ENCODE peak calls at places on chromosomes 2 and 18, in four cellular contexts. R is GM12878, B is K562, C is HepG2. N is an unnamed sample.

GRCh38 chr2:228039752-228040534 is 141.5 kb downstream of the SPHKAP start:
- DNase-seq in R (no peak), C (peak), B (peak), N (peak)

GRCh38 chr2:200905618-200906296 is 16.6 kb downstream of the NIF3L1 start:
- DNase-seq in C (peak), B (peak), R (no peak), N (peak)

GRCh38 chr18:6781179-6781714 is 51.7 kb downstream of the ARHGAP28 start:
- DNase-seq in R (no peak), B (peak), C (no peak), N (no peak)

GRCh38 chr2:50582164-50582563 is 449.8 kb downstream of the NRXN1 start:
- DNase-seq in B (no peak), C (no peak), R (no peak), N (no peak)

GRCh38 chr2:68834737-68835136 is 36.5 kb downstream of the BMP10 start:
- DNase-seq in B (no peak), R (no peak), C (no peak), N (no peak)

GRCh38 chr2:16102976-16103380 is 162.6 kb downstream of the MYCN start:
- DNase-seq in R (no peak), B (no peak), C (no peak), N (no peak)

GRCh38 chr2:215556979-215557378 is 121.1 kb upstream of the FN1 start:
- DNase-seq in R (no peak), C (no peak), B (no peak), N (no peak)

GRCh38 chr2:114049826-114050225 is 159.9 kb downstream of the ACTR3 start:
- DNase-seq in R (no peak), C (no peak), B (no peak), N (no peak)

GRCh38 chr2:68721482-68722071 is 13.0 kb upstream of the ARHGAP25 start:
- DNase-seq in C (no peak), R (no peak), B (no peak), N (no peak)

GRCh38 chr2:231674587-231675334 is 33.6 kb upstream of the PTMA start:
- DNase-seq in R (no peak), B (peak), C (peak), N (peak)

DNA sequence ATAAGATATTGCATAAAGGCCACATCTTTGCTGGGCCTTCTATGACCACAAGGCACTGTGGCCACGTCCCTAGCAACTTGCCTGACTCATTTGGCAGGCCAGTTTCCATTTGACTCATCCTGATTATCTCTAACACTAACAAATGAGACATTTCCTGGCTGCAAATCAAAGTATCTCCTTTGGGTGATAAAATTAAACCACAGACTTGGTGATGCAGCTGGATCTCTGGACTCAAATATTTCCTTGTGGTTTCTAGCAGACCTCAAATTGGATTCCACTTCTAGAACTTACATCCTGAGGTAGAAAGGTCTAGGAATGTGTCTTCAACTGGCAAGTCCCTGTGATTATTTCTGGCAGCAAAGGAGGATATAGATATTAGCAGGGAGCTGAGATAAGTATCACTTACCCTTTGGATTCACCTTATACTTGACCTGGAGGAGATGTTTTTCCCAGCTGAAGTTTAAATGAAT is 167.9 kb upstream of the NXPH2 start:
- DNase-seq in B (no peak), C (no peak), R (no peak), N (no peak)
- TF ChIP-seq TARDBP in B (no peak), C (no peak), R (no peak), N (no peak)

GRCh38 chr18:69222089-69222488 is 178.6 kb upstream of the DOK6 start:
- DNase-seq in C (no peak), B (no peak), R (no peak), N (no peak)

GRCh38 chr18:69215151-69215550 is 185.5 kb upstream of the DOK6 start:
- DNase-seq in B (no peak), C (no peak), R (no peak), N (no peak)

GRCh38 chr18:69217271-69217670 is 183.4 kb upstream of the DOK6 start:
- DNase-seq in C (no peak), B (no peak), R (no peak), N (no peak)

GRCh38 chr18:69220529-69220928 is 180.2 kb upstream of the DOK6 start:
- DNase-seq in B (no peak), R (no peak), C (peak), N (no peak)

DNA sequence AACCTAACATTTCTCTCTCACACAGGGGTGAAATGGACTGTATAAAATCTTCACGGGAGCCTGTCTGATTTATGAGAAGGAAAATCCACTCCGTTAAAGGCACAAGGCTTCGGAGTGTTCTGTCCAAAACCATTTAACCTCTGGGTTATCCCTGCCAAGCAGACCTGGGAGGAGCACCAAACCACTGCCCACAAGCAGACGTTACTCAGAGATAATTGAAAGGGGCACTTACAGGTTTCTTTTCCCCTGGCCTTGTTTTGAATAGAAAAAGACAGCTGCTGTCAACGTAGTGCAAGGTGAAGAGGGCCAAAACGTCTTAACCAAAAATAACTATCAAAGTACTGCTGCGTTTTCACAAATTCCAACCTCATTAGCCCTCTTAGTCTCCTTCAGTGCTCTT is 184.3 kb upstream of the DOK6 start:
- DNase-seq in R (no peak), B (no peak), C (no peak), N (no peak)
- TF ChIP-seq SP1 in R (no peak), B (no peak), C (no peak), N (no peak)

GRCh38 chr2:234771985-234772774 is 179.6 kb upstream of the SH3BP4 start:
- DNase-seq in C (no peak), B (no peak), R (no peak), N (no peak)
- TF ChIP-seq TARDBP in C (no peak), B (no peak), R (no peak), N (no peak)

GRCh38 chr18:34003687-34004086 is 221.0 kb downstream of the NOL4 start:
- DNase-seq in C (no peak), B (no peak), R (no peak), N (no peak)
- TF ChIP-seq SP1 in C (no peak), B (no peak), R (no peak), N (no peak)

GRCh38 chr2:12848176-12848575 is 131.4 kb downstream of the TRIB2 start:
- DNase-seq in B (no peak), R (no peak), C (no peak), N (no peak)

GRCh38 chr2:12842917-12843316 is 126.2 kb downstream of the TRIB2 start:
- DNase-seq in B (no peak), R (no peak), C (no peak), N (no peak)

GRCh38 chr2:12844511-12844910 is 127.8 kb downstream of the TRIB2 start:
- DNase-seq in C (no peak), B (no peak), R (no peak), N (no peak)

GRCh38 chr2:12852135-12852534 is 135.4 kb downstream of the TRIB2 start:
- DNase-seq in R (no peak), C (no peak), B (peak), N (no peak)

DNA sequence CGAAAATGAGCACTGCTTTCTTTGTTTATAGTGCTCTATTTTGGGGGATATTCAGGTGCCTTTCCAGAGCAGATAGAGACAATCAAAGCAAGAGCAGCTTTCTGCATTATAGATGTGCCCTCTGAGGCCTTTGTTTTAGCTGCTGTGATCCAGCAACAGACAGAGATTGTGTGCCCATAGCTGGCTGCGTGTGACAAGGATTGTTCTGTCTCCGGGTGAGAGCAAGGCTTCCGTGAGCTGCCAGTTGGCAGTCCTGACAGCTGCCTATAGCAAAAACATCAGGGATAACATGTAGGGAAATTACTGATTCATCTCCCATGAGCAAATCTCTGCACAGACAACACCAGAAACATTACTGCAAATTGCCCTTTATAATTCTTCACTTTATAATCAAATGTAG is 131.0 kb downstream of the TRIB2 start:
- DNase-seq in R (no peak), B (no peak), C (no peak), N (no peak)
- TF ChIP-seq TARDBP in R (no peak), B (no peak), C (no peak), N (no peak)